ENCODE peak calls at places on chromosomes 1 and 21, in four cellular contexts. One of them, this sample, is unnamed.

GRCh38 chr1:205523891-205524793 is 19.7 kb downstream of the CDK18 start:
- DNase-seq in PC-9: peak
- DNase-seq in SK-N-SH: peak
- DNase-seq in body of pancreas: peak
- DNase-seq in this sample: no peak

GRCh38 chr1:170530972-170531757 is 801 bp upstream of the GORAB start:
- DNase-seq in body of pancreas: no peak
- DNase-seq in SK-N-SH: peak
- DNase-seq in PC-9: no peak
- DNase-seq in this sample: no peak

GRCh38 chr1:67674260-67675011 is 10.6 kb upstream of the GADD45A start:
- DNase-seq in SK-N-SH: peak
- DNase-seq in body of pancreas: peak
- DNase-seq in PC-9: no peak
- DNase-seq in this sample: no peak

GRCh38 chr1:218226005-218226404 is 59.1 kb upstream of the RRP15 start:
- DNase-seq in body of pancreas: no peak
- DNase-seq in SK-N-SH: no peak
- DNase-seq in PC-9: no peak
- DNase-seq in this sample: no peak

GRCh38 chr1:242224426-242224825 is 225.5 kb upstream of the MAP1LC3C start:
- DNase-seq in body of pancreas: no peak
- DNase-seq in SK-N-SH: no peak
- DNase-seq in PC-9: no peak
- DNase-seq in this sample: no peak

GRCh38 chr1:9312183-9312582 is 19.5 kb downstream of the SPSB1 start:
- DNase-seq in PC-9: no peak
- DNase-seq in body of pancreas: no peak
- DNase-seq in SK-N-SH: no peak
- DNase-seq in this sample: no peak

GRCh38 chr21:45695086-45695485 is 51.6 kb downstream of the PCBP3 start:
- DNase-seq in PC-9: no peak
- DNase-seq in body of pancreas: no peak
- DNase-seq in SK-N-SH: no peak
- DNase-seq in this sample: no peak

GRCh38 chr1:193402977-193403376 is 216.6 kb upstream of the B3GALT2 start:
- DNase-seq in SK-N-SH: no peak
- DNase-seq in body of pancreas: no peak
- DNase-seq in PC-9: no peak
- DNase-seq in this sample: no peak

GRCh38 chr1:28256197-28256827 is 3.0 kb upstream of the SESN2 start:
- DNase-seq in PC-9: no peak
- DNase-seq in SK-N-SH: no peak
- DNase-seq in body of pancreas: no peak
- DNase-seq in this sample: no peak

GRCh38 chr1:234093741-234094140 is 189.3 kb downstream of the SLC35F3 start:
- DNase-seq in PC-9: no peak
- DNase-seq in SK-N-SH: peak
- DNase-seq in body of pancreas: peak
- DNase-seq in this sample: no peak

GRCh38 chr1:234090212-234091064 is 186.0 kb downstream of the SLC35F3 start:
- DNase-seq in body of pancreas: no peak
- DNase-seq in SK-N-SH: no peak
- DNase-seq in PC-9: no peak
- DNase-seq in this sample: no peak

GRCh38 chr1:234091065-234091401 is 186.6 kb downstream of the SLC35F3 start:
- DNase-seq in PC-9: no peak
- DNase-seq in body of pancreas: no peak
- DNase-seq in SK-N-SH: no peak
- DNase-seq in this sample: no peak

GRCh38 chr1:234093107-234093506 is 188.6 kb downstream of the SLC35F3 start:
- DNase-seq in body of pancreas: no peak
- DNase-seq in PC-9: no peak
- DNase-seq in SK-N-SH: no peak
- DNase-seq in this sample: peak

GRCh38 chr1:234089396-234089795 is 184.9 kb downstream of the SLC35F3 start:
- DNase-seq in SK-N-SH: peak
- DNase-seq in body of pancreas: no peak
- DNase-seq in PC-9: no peak
- DNase-seq in this sample: no peak
- TF ChIP-seq CTCF in SK-N-SH: peak
- TF ChIP-seq CTCF in body of pancreas: no peak
- TF ChIP-seq CTCF in PC-9: peak
- TF ChIP-seq CTCF in this sample: no peak

DNA sequence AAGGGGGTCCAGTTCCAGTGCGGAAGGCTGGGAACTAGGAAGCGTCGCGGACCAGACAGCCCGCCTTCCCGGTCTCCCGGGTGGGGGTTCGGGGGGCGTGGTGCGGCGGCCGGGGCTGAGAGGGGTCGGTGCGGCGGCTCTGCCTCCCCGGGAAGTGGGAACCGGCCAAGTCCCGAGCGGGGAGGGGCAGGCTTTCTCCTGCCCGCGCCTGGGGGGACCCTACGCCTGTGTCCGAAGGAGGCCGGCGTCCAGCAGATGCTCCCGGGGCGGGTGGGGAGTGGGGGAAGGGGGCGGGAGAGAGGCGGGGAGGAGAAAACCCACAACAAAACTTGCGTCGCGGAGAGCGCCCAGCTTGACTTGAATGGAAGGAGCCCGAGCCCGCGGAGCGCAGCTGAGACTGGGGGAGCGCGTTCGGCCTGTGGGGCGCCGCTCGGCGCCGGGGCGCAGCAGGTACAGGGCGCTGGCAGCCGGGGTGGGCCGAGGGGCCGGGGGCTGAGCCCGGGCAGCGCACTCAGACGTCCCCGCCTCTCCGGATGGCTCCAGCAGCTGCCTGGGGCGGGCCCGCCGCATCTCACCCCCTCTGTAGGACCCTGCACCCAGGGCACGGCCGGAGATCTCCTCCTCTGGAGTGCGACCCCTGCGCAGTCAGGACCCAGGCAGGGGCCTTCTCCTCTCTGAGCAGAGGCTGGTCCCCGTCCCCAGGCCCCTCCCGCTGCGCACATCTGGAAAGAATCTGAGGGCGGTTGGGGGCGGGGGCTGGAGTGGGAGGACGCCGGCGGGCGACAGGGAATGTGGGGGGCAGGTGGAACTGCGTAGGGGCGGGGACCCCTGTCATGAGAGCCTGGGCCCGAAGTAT is at the start of gene PODN:
- DNase-seq in PC-9: no peak
- DNase-seq in SK-N-SH: peak
- DNase-seq in body of pancreas: no peak
- DNase-seq in this sample: no peak
- H3K4me3 ChIP-seq in PC-9: no peak
- H3K4me3 ChIP-seq in SK-N-SH: peak
- H3K4me3 ChIP-seq in body of pancreas: no peak
- H3K4me3 ChIP-seq in this sample: no peak

GRCh38 chr1:154857441-154858215 is 12.5 kb downstream of the KCNN3 start:
- DNase-seq in body of pancreas: no peak
- DNase-seq in PC-9: no peak
- DNase-seq in SK-N-SH: no peak
- DNase-seq in this sample: no peak

GRCh38 chr1:154855186-154855585 is 14.9 kb downstream of the KCNN3 start:
- DNase-seq in PC-9: no peak
- DNase-seq in body of pancreas: no peak
- DNase-seq in SK-N-SH: no peak
- DNase-seq in this sample: no peak

GRCh38 chr1:154857022-154857421 is 13.1 kb downstream of the KCNN3 start:
- DNase-seq in body of pancreas: no peak
- DNase-seq in SK-N-SH: no peak
- DNase-seq in PC-9: no peak
- DNase-seq in this sample: no peak

GRCh38 chr1:154856544-154856943 is 13.5 kb downstream of the KCNN3 start:
- DNase-seq in PC-9: no peak
- DNase-seq in SK-N-SH: no peak
- DNase-seq in body of pancreas: no peak
- DNase-seq in this sample: no peak

DNA sequence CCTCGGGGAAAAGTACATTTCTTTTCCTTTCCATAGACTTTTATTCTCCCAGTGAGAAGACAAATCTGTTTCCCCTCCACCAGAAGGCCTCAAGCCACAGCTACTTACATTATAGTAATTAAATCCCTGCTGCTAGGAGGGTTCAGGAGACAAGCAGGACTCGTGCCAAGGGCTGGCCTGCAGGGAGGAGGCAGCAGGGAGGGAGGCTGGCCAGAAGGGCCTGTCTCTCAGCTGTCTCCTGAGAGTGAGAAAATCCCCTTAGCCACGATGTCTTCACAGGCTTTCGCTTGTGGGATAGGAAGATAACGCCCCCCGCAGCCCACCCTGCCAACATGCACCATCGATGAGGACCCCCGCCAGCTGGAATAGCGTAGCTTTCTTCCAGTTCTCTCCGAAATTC is 14.0 kb downstream of the KCNN3 start:
- DNase-seq in SK-N-SH: peak
- DNase-seq in PC-9: no peak
- DNase-seq in body of pancreas: no peak
- DNase-seq in this sample: no peak
- TF ChIP-seq CTCF in SK-N-SH: no peak
- TF ChIP-seq CTCF in PC-9: no peak
- TF ChIP-seq CTCF in body of pancreas: no peak
- TF ChIP-seq CTCF in this sample: no peak

GRCh38 chr1:228811655-228812315 is 76.5 kb downstream of the RHOU start:
- DNase-seq in SK-N-SH: no peak
- DNase-seq in body of pancreas: no peak
- DNase-seq in PC-9: no peak
- DNase-seq in this sample: no peak

GRCh38 chr1:228813006-228813405 is 77.7 kb downstream of the RHOU start:
- DNase-seq in SK-N-SH: no peak
- DNase-seq in body of pancreas: no peak
- DNase-seq in PC-9: no peak
- DNase-seq in this sample: no peak

GRCh38 chr1:228810385-228810784 is 75.1 kb downstream of the RHOU start:
- DNase-seq in PC-9: no peak
- DNase-seq in body of pancreas: no peak
- DNase-seq in SK-N-SH: no peak
- DNase-seq in this sample: no peak

GRCh38 chr1:228809621-228810313 is 74.5 kb downstream of the RHOU start:
- DNase-seq in PC-9: no peak
- DNase-seq in SK-N-SH: no peak
- DNase-seq in body of pancreas: no peak
- DNase-seq in this sample: no peak

GRCh38 chr1:228810855-228811654 is 75.8 kb downstream of the RHOU start:
- DNase-seq in SK-N-SH: no peak
- DNase-seq in body of pancreas: no peak
- DNase-seq in PC-9: no peak
- DNase-seq in this sample: no peak
- H3K4me3 ChIP-seq in SK-N-SH: no peak
- H3K4me3 ChIP-seq in body of pancreas: no peak
- H3K4me3 ChIP-seq in PC-9: no peak
- H3K4me3 ChIP-seq in this sample: no peak

GRCh38 chr1:216600730-216601426 is 122.4 kb downstream of the ESRRG start:
- DNase-seq in PC-9: peak
- DNase-seq in SK-N-SH: peak
- DNase-seq in body of pancreas: peak
- DNase-seq in this sample: peak
- TF ChIP-seq CTCF in PC-9: peak
- TF ChIP-seq CTCF in SK-N-SH: peak
- TF ChIP-seq CTCF in body of pancreas: peak
- TF ChIP-seq CTCF in this sample: no peak

DNA sequence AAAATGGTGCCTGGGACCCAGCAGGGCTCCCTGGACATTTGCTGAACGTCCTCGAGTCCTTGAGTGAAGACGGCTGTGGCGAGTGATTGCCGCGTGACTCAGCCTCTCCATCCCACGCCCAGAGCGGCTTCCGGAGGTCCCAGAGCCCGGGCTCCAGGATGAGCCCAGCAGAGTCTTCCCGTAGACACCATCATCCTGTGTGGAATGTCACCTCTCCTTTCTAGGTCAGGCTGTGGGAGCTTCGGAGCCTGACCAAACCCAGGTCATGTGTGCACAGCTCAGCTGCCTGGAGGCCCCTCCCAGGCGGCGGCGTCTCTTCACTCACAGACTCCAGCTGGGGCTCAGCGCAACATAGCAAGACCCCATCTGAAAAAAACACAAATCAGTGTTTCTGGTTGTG is 38.2 kb downstream of the PRKCZ start:
- DNase-seq in body of pancreas: peak
- DNase-seq in PC-9: no peak
- DNase-seq in SK-N-SH: no peak
- DNase-seq in this sample: no peak
- H3K4me3 ChIP-seq in body of pancreas: no peak
- H3K4me3 ChIP-seq in PC-9: no peak
- H3K4me3 ChIP-seq in SK-N-SH: no peak
- H3K4me3 ChIP-seq in this sample: no peak